ENCODE peak calls at places on chromosome 12, in ten cellular contexts. One of them, this sample, is unnamed.

GRCh38 chr12:212799-213526 is 994 bp downstream of the SLC6A12 start:
- DNase-seq in thoracic aorta: no peak
- DNase-seq in SK-N-SH: peak
- DNase-seq in fibroblast of mammary gland: no peak
- DNase-seq in stomach: peak
- DNase-seq in neural progenitor cell: no peak
- DNase-seq in fibroblast of lung: peak
- DNase-seq in endothelial cell of umbilical vein: no peak
- DNase-seq in fibroblast of pulmonary artery: no peak
- DNase-seq in AG09309: no peak
- DNase-seq in this sample: peak

GRCh38 chr12:25524381-25524780 is 28.7 kb downstream of the LMNTD1 start:
- DNase-seq in thoracic aorta: no peak
- DNase-seq in SK-N-SH: no peak
- DNase-seq in fibroblast of mammary gland: no peak
- DNase-seq in stomach: no peak
- DNase-seq in neural progenitor cell: no peak
- DNase-seq in fibroblast of lung: no peak
- DNase-seq in endothelial cell of umbilical vein: no peak
- DNase-seq in fibroblast of pulmonary artery: no peak
- DNase-seq in AG09309: no peak
- DNase-seq in this sample: peak

GRCh38 chr12:20547788-20548575 is 147.2 kb upstream of the SLCO1C1 start:
- DNase-seq in thoracic aorta: no peak
- DNase-seq in SK-N-SH: no peak
- DNase-seq in fibroblast of mammary gland: peak
- DNase-seq in stomach: no peak
- DNase-seq in neural progenitor cell: no peak
- DNase-seq in fibroblast of lung: peak
- DNase-seq in endothelial cell of umbilical vein: peak
- DNase-seq in fibroblast of pulmonary artery: peak
- DNase-seq in AG09309: no peak
- DNase-seq in this sample: peak

GRCh38 chr12:113819495-113819894 is 146.6 kb downstream of the RBM19 start:
- DNase-seq in thoracic aorta: no peak
- DNase-seq in SK-N-SH: no peak
- DNase-seq in fibroblast of mammary gland: no peak
- DNase-seq in stomach: no peak
- DNase-seq in neural progenitor cell: peak
- DNase-seq in fibroblast of lung: no peak
- DNase-seq in endothelial cell of umbilical vein: no peak
- DNase-seq in fibroblast of pulmonary artery: no peak
- DNase-seq in AG09309: no peak
- DNase-seq in this sample: no peak

GRCh38 chr12:16330554-16330953 is 16.9 kb upstream of the MGST1 start:
- DNase-seq in thoracic aorta: no peak
- DNase-seq in SK-N-SH: no peak
- DNase-seq in fibroblast of mammary gland: no peak
- DNase-seq in stomach: no peak
- DNase-seq in neural progenitor cell: no peak
- DNase-seq in fibroblast of lung: no peak
- DNase-seq in endothelial cell of umbilical vein: no peak
- DNase-seq in fibroblast of pulmonary artery: no peak
- DNase-seq in AG09309: no peak
- DNase-seq in this sample: no peak

GRCh38 chr12:108306014-108306501 is 33.1 kb downstream of the CMKLR1 start:
- DNase-seq in thoracic aorta: peak
- DNase-seq in SK-N-SH: no peak
- DNase-seq in fibroblast of mammary gland: peak
- DNase-seq in stomach: no peak
- DNase-seq in neural progenitor cell: peak
- DNase-seq in fibroblast of lung: no peak
- DNase-seq in endothelial cell of umbilical vein: peak
- DNase-seq in fibroblast of pulmonary artery: peak
- DNase-seq in AG09309: peak
- DNase-seq in this sample: peak

GRCh38 chr12:47860279-47860841 is 40.7 kb upstream of the HDAC7 start:
- DNase-seq in thoracic aorta: no peak
- DNase-seq in SK-N-SH: no peak
- DNase-seq in fibroblast of mammary gland: no peak
- DNase-seq in stomach: no peak
- DNase-seq in neural progenitor cell: no peak
- DNase-seq in fibroblast of lung: no peak
- DNase-seq in endothelial cell of umbilical vein: no peak
- DNase-seq in fibroblast of pulmonary artery: no peak
- DNase-seq in AG09309: no peak
- DNase-seq in this sample: no peak

GRCh38 chr12:40107098-40107802 is 1.4 kb upstream of the SLC2A13 start:
- DNase-seq in thoracic aorta: peak
- DNase-seq in SK-N-SH: peak
- DNase-seq in fibroblast of mammary gland: peak
- DNase-seq in stomach: peak
- DNase-seq in neural progenitor cell: peak
- DNase-seq in fibroblast of lung: peak
- DNase-seq in endothelial cell of umbilical vein: peak
- DNase-seq in fibroblast of pulmonary artery: peak
- DNase-seq in AG09309: peak
- DNase-seq in this sample: peak

GRCh38 chr12:129660961-129661360 is 242.9 kb downstream of the TMEM132D start:
- DNase-seq in thoracic aorta: no peak
- DNase-seq in SK-N-SH: no peak
- DNase-seq in fibroblast of mammary gland: no peak
- DNase-seq in stomach: no peak
- DNase-seq in neural progenitor cell: no peak
- DNase-seq in fibroblast of lung: no peak
- DNase-seq in endothelial cell of umbilical vein: no peak
- DNase-seq in fibroblast of pulmonary artery: no peak
- DNase-seq in AG09309: no peak
- DNase-seq in this sample: no peak

GRCh38 chr12:10170199-10170598 is 1.7 kb downstream of the OLR1 start:
- DNase-seq in thoracic aorta: no peak
- DNase-seq in SK-N-SH: no peak
- DNase-seq in fibroblast of mammary gland: no peak
- DNase-seq in stomach: no peak
- DNase-seq in neural progenitor cell: no peak
- DNase-seq in fibroblast of lung: no peak
- DNase-seq in endothelial cell of umbilical vein: no peak
- DNase-seq in fibroblast of pulmonary artery: no peak
- DNase-seq in AG09309: no peak
- DNase-seq in this sample: no peak

GRCh38 chr12:42611571-42612257 is 22.2 kb upstream of the PRICKLE1 start:
- DNase-seq in thoracic aorta: no peak
- DNase-seq in SK-N-SH: no peak
- DNase-seq in fibroblast of mammary gland: peak
- DNase-seq in stomach: no peak
- DNase-seq in neural progenitor cell: no peak
- DNase-seq in fibroblast of lung: no peak
- DNase-seq in endothelial cell of umbilical vein: peak
- DNase-seq in fibroblast of pulmonary artery: no peak
- DNase-seq in AG09309: no peak
- DNase-seq in this sample: peak

GRCh38 chr12:77925536-77926108 is 94.9 kb downstream of the NAV3 start:
- DNase-seq in thoracic aorta: peak
- DNase-seq in SK-N-SH: peak
- DNase-seq in fibroblast of mammary gland: peak
- DNase-seq in stomach: peak
- DNase-seq in neural progenitor cell: peak
- DNase-seq in fibroblast of lung: peak
- DNase-seq in endothelial cell of umbilical vein: peak
- DNase-seq in fibroblast of pulmonary artery: peak
- DNase-seq in AG09309: peak
- DNase-seq in this sample: peak

GRCh38 chr12:92340441-92341332 is 195.0 kb upstream of the BTG1 start:
- DNase-seq in thoracic aorta: no peak
- DNase-seq in SK-N-SH: peak
- DNase-seq in fibroblast of mammary gland: no peak
- DNase-seq in stomach: no peak
- DNase-seq in neural progenitor cell: no peak
- DNase-seq in fibroblast of lung: no peak
- DNase-seq in endothelial cell of umbilical vein: peak
- DNase-seq in fibroblast of pulmonary artery: peak
- DNase-seq in AG09309: no peak
- DNase-seq in this sample: peak

GRCh38 chr12:10175849-10176641 is 2.8 kb upstream of the TMEM52B start:
- DNase-seq in thoracic aorta: no peak
- DNase-seq in SK-N-SH: no peak
- DNase-seq in fibroblast of mammary gland: no peak
- DNase-seq in stomach: no peak
- DNase-seq in neural progenitor cell: no peak
- DNase-seq in fibroblast of lung: no peak
- DNase-seq in endothelial cell of umbilical vein: no peak
- DNase-seq in fibroblast of pulmonary artery: no peak
- DNase-seq in AG09309: no peak
- DNase-seq in this sample: no peak

GRCh38 chr12:13256705-13257045 is 60.1 kb downstream of the EMP1 start:
- DNase-seq in thoracic aorta: no peak
- DNase-seq in SK-N-SH: no peak
- DNase-seq in fibroblast of mammary gland: no peak
- DNase-seq in stomach: no peak
- DNase-seq in neural progenitor cell: no peak
- DNase-seq in fibroblast of lung: no peak
- DNase-seq in endothelial cell of umbilical vein: no peak
- DNase-seq in fibroblast of pulmonary artery: no peak
- DNase-seq in AG09309: no peak
- DNase-seq in this sample: no peak

GRCh38 chr12:108721824-108722223 is 9.5 kb downstream of the CORO1C start:
- DNase-seq in thoracic aorta: no peak
- DNase-seq in SK-N-SH: no peak
- DNase-seq in fibroblast of mammary gland: no peak
- DNase-seq in stomach: no peak
- DNase-seq in neural progenitor cell: no peak
- DNase-seq in fibroblast of lung: no peak
- DNase-seq in endothelial cell of umbilical vein: no peak
- DNase-seq in fibroblast of pulmonary artery: no peak
- DNase-seq in AG09309: no peak
- DNase-seq in this sample: no peak

GRCh38 chr12:68587448-68587873 is 23.2 kb upstream of the RAP1B start:
- DNase-seq in thoracic aorta: no peak
- DNase-seq in SK-N-SH: no peak
- DNase-seq in fibroblast of mammary gland: no peak
- DNase-seq in stomach: no peak
- DNase-seq in neural progenitor cell: no peak
- DNase-seq in fibroblast of lung: no peak
- DNase-seq in endothelial cell of umbilical vein: no peak
- DNase-seq in fibroblast of pulmonary artery: no peak
- DNase-seq in AG09309: no peak
- DNase-seq in this sample: no peak

GRCh38 chr12:122116707-122117535 is 38.4 kb downstream of the MLXIP start:
- DNase-seq in thoracic aorta: no peak
- DNase-seq in SK-N-SH: no peak
- DNase-seq in fibroblast of mammary gland: no peak
- DNase-seq in stomach: peak
- DNase-seq in neural progenitor cell: no peak
- DNase-seq in fibroblast of lung: no peak
- DNase-seq in endothelial cell of umbilical vein: no peak
- DNase-seq in fibroblast of pulmonary artery: no peak
- DNase-seq in AG09309: no peak
- DNase-seq in this sample: no peak
- H3K4me3 ChIP-seq in thoracic aorta: no peak
- H3K4me3 ChIP-seq in SK-N-SH: no peak
- H3K4me3 ChIP-seq in fibroblast of mammary gland: no peak
- H3K4me3 ChIP-seq in stomach: no peak
- H3K4me3 ChIP-seq in neural progenitor cell: no peak
- H3K4me3 ChIP-seq in fibroblast of lung: no peak
- H3K4me3 ChIP-seq in endothelial cell of umbilical vein: no peak
- H3K4me3 ChIP-seq in fibroblast of pulmonary artery: no peak
- H3K4me3 ChIP-seq in AG09309: no peak
- H3K4me3 ChIP-seq in this sample: no peak

GRCh38 chr12:64392221-64392620 is 1.7 kb upstream of the C12orf56 start:
- DNase-seq in thoracic aorta: no peak
- DNase-seq in SK-N-SH: no peak
- DNase-seq in fibroblast of mammary gland: peak
- DNase-seq in stomach: no peak
- DNase-seq in neural progenitor cell: peak
- DNase-seq in fibroblast of lung: peak
- DNase-seq in endothelial cell of umbilical vein: peak
- DNase-seq in fibroblast of pulmonary artery: peak
- DNase-seq in AG09309: peak
- DNase-seq in this sample: peak
- TF ChIP-seq CTCF in thoracic aorta: no peak
- TF ChIP-seq CTCF in SK-N-SH: peak
- TF ChIP-seq CTCF in fibroblast of mammary gland: peak
- TF ChIP-seq CTCF in stomach: no peak
- TF ChIP-seq CTCF in neural progenitor cell: peak
- TF ChIP-seq CTCF in fibroblast of lung: peak
- TF ChIP-seq CTCF in endothelial cell of umbilical vein: peak
- TF ChIP-seq CTCF in fibroblast of pulmonary artery: peak
- TF ChIP-seq CTCF in AG09309: peak
- TF ChIP-seq CTCF in this sample: peak

GRCh38 chr12:130764073-130764472 is 48.0 kb upstream of the RIMBP2 start:
- DNase-seq in thoracic aorta: no peak
- DNase-seq in SK-N-SH: no peak
- DNase-seq in fibroblast of mammary gland: peak
- DNase-seq in stomach: no peak
- DNase-seq in neural progenitor cell: no peak
- DNase-seq in fibroblast of lung: peak
- DNase-seq in endothelial cell of umbilical vein: peak
- DNase-seq in fibroblast of pulmonary artery: peak
- DNase-seq in AG09309: no peak
- DNase-seq in this sample: peak

GRCh38 chr12:130764475-130765185 is 48.5 kb upstream of the RIMBP2 start:
- DNase-seq in thoracic aorta: no peak
- DNase-seq in SK-N-SH: no peak
- DNase-seq in fibroblast of mammary gland: peak
- DNase-seq in stomach: no peak
- DNase-seq in neural progenitor cell: no peak
- DNase-seq in fibroblast of lung: peak
- DNase-seq in endothelial cell of umbilical vein: peak
- DNase-seq in fibroblast of pulmonary artery: peak
- DNase-seq in AG09309: no peak
- DNase-seq in this sample: peak

GRCh38 chr12:130766470-130766869 is 50.4 kb upstream of the RIMBP2 start:
- DNase-seq in thoracic aorta: no peak
- DNase-seq in SK-N-SH: no peak
- DNase-seq in fibroblast of mammary gland: no peak
- DNase-seq in stomach: no peak
- DNase-seq in neural progenitor cell: no peak
- DNase-seq in fibroblast of lung: no peak
- DNase-seq in endothelial cell of umbilical vein: no peak
- DNase-seq in fibroblast of pulmonary artery: no peak
- DNase-seq in AG09309: no peak
- DNase-seq in this sample: no peak

GRCh38 chr12:130768120-130768519 is 52.0 kb upstream of the RIMBP2 start:
- DNase-seq in thoracic aorta: no peak
- DNase-seq in SK-N-SH: no peak
- DNase-seq in fibroblast of mammary gland: no peak
- DNase-seq in stomach: no peak
- DNase-seq in neural progenitor cell: no peak
- DNase-seq in fibroblast of lung: no peak
- DNase-seq in endothelial cell of umbilical vein: no peak
- DNase-seq in fibroblast of pulmonary artery: no peak
- DNase-seq in AG09309: no peak
- DNase-seq in this sample: no peak

GRCh38 chr12:130765186-130765659 is 49.1 kb upstream of the RIMBP2 start:
- DNase-seq in thoracic aorta: no peak
- DNase-seq in SK-N-SH: no peak
- DNase-seq in fibroblast of mammary gland: peak
- DNase-seq in stomach: no peak
- DNase-seq in neural progenitor cell: no peak
- DNase-seq in fibroblast of lung: peak
- DNase-seq in endothelial cell of umbilical vein: peak
- DNase-seq in fibroblast of pulmonary artery: peak
- DNase-seq in AG09309: no peak
- DNase-seq in this sample: peak
- H3K4me3 ChIP-seq in thoracic aorta: no peak
- H3K4me3 ChIP-seq in SK-N-SH: no peak
- H3K4me3 ChIP-seq in fibroblast of mammary gland: no peak
- H3K4me3 ChIP-seq in stomach: no peak
- H3K4me3 ChIP-seq in neural progenitor cell: no peak
- H3K4me3 ChIP-seq in fibroblast of lung: no peak
- H3K4me3 ChIP-seq in endothelial cell of umbilical vein: no peak
- H3K4me3 ChIP-seq in fibroblast of pulmonary artery: no peak
- H3K4me3 ChIP-seq in AG09309: no peak
- H3K4me3 ChIP-seq in this sample: no peak

GRCh38 chr12:57817261-57817989 is 1.1 kb downstream of the AVIL start:
- DNase-seq in thoracic aorta: no peak
- DNase-seq in SK-N-SH: no peak
- DNase-seq in fibroblast of mammary gland: no peak
- DNase-seq in stomach: no peak
- DNase-seq in neural progenitor cell: no peak
- DNase-seq in fibroblast of lung: no peak
- DNase-seq in endothelial cell of umbilical vein: no peak
- DNase-seq in fibroblast of pulmonary artery: no peak
- DNase-seq in AG09309: no peak
- DNase-seq in this sample: no peak
- TF ChIP-seq CTCF in thoracic aorta: no peak
- TF ChIP-seq CTCF in SK-N-SH: no peak
- TF ChIP-seq CTCF in fibroblast of mammary gland: no peak
- TF ChIP-seq CTCF in stomach: no peak
- TF ChIP-seq CTCF in neural progenitor cell: no peak
- TF ChIP-seq CTCF in fibroblast of lung: no peak
- TF ChIP-seq CTCF in endothelial cell of umbilical vein: no peak
- TF ChIP-seq CTCF in fibroblast of pulmonary artery: no peak
- TF ChIP-seq CTCF in AG09309: no peak
- TF ChIP-seq CTCF in this sample: no peak